ENCODE peak calls at places on chromosomes 6 and 20, in six cellular contexts. C is ACHN; Z is stimulated activated CD8-positive, alpha-beta memory T cell treated with anti-CD3 and anti-CD28 coated beads, Interleukin-7, amount 100 ng/mL, for 1 hour; G is type B pancreatic cell; W is T-cell; N is cortex of kidney. J is an unnamed sample.

GRCh38 chr20:3209023-3209945 is at the start of gene ITPA:
- DNase-seq in C (peak), Z (peak), G (no peak), W (peak), N (no peak), J (peak)

GRCh38 chr6:147071786-147072185 is 132.4 kb upstream of the STXBP5 start:
- DNase-seq in C (no peak), Z (no peak), G (no peak), W (no peak), N (no peak), J (no peak)

GRCh38 chr20:50663095-50663821 is 28.1 kb downstream of the RIPOR3 start:
- DNase-seq in C (peak), Z (no peak), G (no peak), W (no peak), N (no peak), J (no peak)

GRCh38 chr6:123415844-123416468 is 220.8 kb downstream of the TRDN start:
- DNase-seq in C (peak), Z (no peak), G (no peak), W (peak), N (no peak), J (no peak)

GRCh38 chr20:62391165-62392076 is 4.5 kb downstream of the RPS21 start:
- DNase-seq in C (no peak), Z (no peak), G (no peak), W (no peak), N (no peak), J (no peak)

GRCh38 chr6:67683960-67684359 is 951.1 kb upstream of the ADGRB3 start:
- DNase-seq in C (peak), Z (no peak), G (no peak), W (no peak), N (no peak), J (no peak)

GRCh38 chr20:1331101-1331500 is 2.2 kb upstream of the SDCBP2 start:
- DNase-seq in C (no peak), Z (no peak), G (peak), W (no peak), N (no peak), J (no peak)

GRCh38 chr20:38728911-38729642 is 4.8 kb downstream of the SLC32A1 start:
- DNase-seq in C (no peak), Z (no peak), G (no peak), W (no peak), N (no peak), J (no peak)

GRCh38 chr20:2476742-2477615 is 6.4 kb upstream of the SNRPB start:
- DNase-seq in C (no peak), Z (no peak), G (no peak), W (no peak), N (no peak), J (no peak)

GRCh38 chr6:47722178-47722577 is 23.8 kb downstream of the ADGRF4 start:
- DNase-seq in C (no peak), Z (no peak), G (no peak), W (no peak), N (no peak), J (no peak)

GRCh38 chr6:143842468-143842901 is 653 bp upstream of the LTV1 start:
- DNase-seq in C (peak), Z (no peak), G (no peak), W (no peak), N (no peak), J (no peak)

GRCh38 chr20:50514750-50515149 is 4.6 kb downstream of the PTPN1 start:
- DNase-seq in C (no peak), Z (no peak), G (no peak), W (no peak), N (no peak), J (no peak)

GRCh38 chr6:56724455-56724854 is 81.8 kb upstream of the DST start:
- DNase-seq in C (no peak), Z (no peak), G (no peak), W (no peak), N (no peak), J (no peak)

GRCh38 chr20:43462369-43463132 is 4.9 kb downstream of the SRSF6 start:
- DNase-seq in C (no peak), Z (no peak), G (no peak), W (no peak), N (no peak), J (no peak)

GRCh38 chr6:25660512-25660911 is 8.5 kb downstream of the SCGN start:
- DNase-seq in C (peak), Z (no peak), G (no peak), W (no peak), N (no peak), J (no peak)

GRCh38 chr6:135901776-135902524 is 50.4 kb downstream of the PDE7B start:
- DNase-seq in C (no peak), Z (no peak), G (no peak), W (peak), N (no peak), J (peak)

GRCh38 chr20:51185277-51185676 is 162.4 kb upstream of the KCNG1 start:
- DNase-seq in C (no peak), Z (no peak), G (no peak), W (no peak), N (no peak), J (no peak)

GRCh38 chr20:63137851-63138415 is 78.0 kb downstream of the YTHDF1 start:
- DNase-seq in C (no peak), Z (no peak), G (no peak), W (no peak), N (no peak), J (no peak)

GRCh38 chr6:12262236-12263061 is 27.7 kb upstream of the EDN1 start:
- DNase-seq in C (no peak), Z (no peak), G (no peak), W (no peak), N (no peak), J (no peak)

GRCh38 chr6:82113231-82113630 is 134.3 kb downstream of the IBTK start:
- DNase-seq in C (no peak), Z (no peak), G (no peak), W (no peak), N (no peak), J (no peak)

GRCh38 chr6:67219336-67219735 is 1415.7 kb upstream of the ADGRB3 start:
- DNase-seq in C (no peak), Z (no peak), G (no peak), W (no peak), N (no peak), J (no peak)

GRCh38 chr20:4038047-4038459 is 22.7 kb upstream of the RNF24 start:
- DNase-seq in C (no peak), Z (peak), G (no peak), W (peak), N (no peak), J (peak)

GRCh38 chr6:41922154-41922553 is 855 bp downstream of the BYSL start:
- DNase-seq in C (no peak), Z (no peak), G (no peak), W (no peak), N (no peak), J (peak)

GRCh38 chr6:146911635-146912034 is 292.6 kb upstream of the STXBP5 start:
- DNase-seq in C (no peak), Z (no peak), G (no peak), W (no peak), N (no peak), J (no peak)

GRCh38 chr6:36735110-36735971 is 37.7 kb downstream of the RAB44 start:
- DNase-seq in C (no peak), Z (no peak), G (no peak), W (peak), N (no peak), J (no peak)

GRCh38 chr20:51195419-51195901 is 172.6 kb upstream of the KCNG1 start:
- DNase-seq in C (peak), Z (no peak), G (no peak), W (no peak), N (no peak), J (no peak)

GRCh38 chr6:162605881-162606280 is 121.7 kb downstream of the PRKN start:
- DNase-seq in C (no peak), Z (no peak), G (no peak), W (no peak), N (no peak), J (no peak)

GRCh38 chr6:129903082-129903481 is 42.0 kb upstream of the TMEM244 start:
- DNase-seq in C (no peak), Z (no peak), G (no peak), W (no peak), N (no peak), J (no peak)

GRCh38 chr6:119148825-119149525 is 70.5 kb upstream of the FAM184A start:
- DNase-seq in C (no peak), Z (no peak), G (no peak), W (no peak), N (no peak), J (no peak)

GRCh38 chr6:152458648-152459047 is 178.5 kb downstream of the SYNE1 start:
- DNase-seq in C (no peak), Z (no peak), G (no peak), W (no peak), N (no peak), J (no peak)

GRCh38 chr6:46998436-46999017 is 43.6 kb downstream of the ADGRF1 start:
- DNase-seq in C (no peak), Z (no peak), G (no peak), W (no peak), N (no peak), J (no peak)

GRCh38 chr6:21928715-21929298 is 335.3 kb downstream of the SOX4 start:
- DNase-seq in C (no peak), Z (no peak), G (no peak), W (no peak), N (no peak), J (no peak)

GRCh38 chr6:148780918-148781436 is 34.1 kb downstream of the UST start:
- DNase-seq in C (no peak), Z (no peak), G (no peak), W (no peak), N (no peak), J (no peak)

GRCh38 chr6:130697661-130698535 is 129.3 kb upstream of the SMLR1 start:
- DNase-seq in C (peak), Z (peak), G (no peak), W (peak), N (no peak), J (peak)

GRCh38 chr20:47351643-47352331 is 4.7 kb downstream of the ZMYND8 start:
- DNase-seq in C (peak), Z (no peak), G (no peak), W (no peak), N (no peak), J (no peak)

GRCh38 chr20:62614961-62615680 is 27.2 kb upstream of the SLCO4A1 start:
- DNase-seq in C (no peak), Z (no peak), G (no peak), W (no peak), N (no peak), J (no peak)

J was measured in central memory CD4-positive, alpha-beta T cell.